ENCODE peak calls at places on chromosomes 6 and 20, in six cellular contexts. One of them, this sample, is unnamed.

GRCh38 chr6:31582230-31582601 is at the start of gene LTB:
- ATAC-seq in T-helper 17 cell: peak
- ATAC-seq in omental fat pad: no peak
- ATAC-seq in stimulated activated naive B cell treated with anti-CD40 and anti-IgM and Interleukin-4, amounts not matched to agents 10 μg/mL and 1 μg/mL and 100 μg/mL, for 72 hours: peak
- ATAC-seq in pancreas: no peak
- ATAC-seq in RWPE2: no peak
- ATAC-seq in this sample: peak

GRCh38 chr6:18122128-18123093 is at the start of gene NHLRC1:
- ATAC-seq in T-helper 17 cell: peak
- ATAC-seq in omental fat pad: peak
- ATAC-seq in stimulated activated naive B cell treated with anti-CD40 and anti-IgM and Interleukin-4, amounts not matched to agents 10 μg/mL and 1 μg/mL and 100 μg/mL, for 72 hours: peak
- ATAC-seq in pancreas: peak
- ATAC-seq in RWPE2: peak
- ATAC-seq in this sample: peak

GRCh38 chr6:88378639-88379038 is 212.5 kb upstream of the CNR1 start:
- ATAC-seq in T-helper 17 cell: no peak
- ATAC-seq in omental fat pad: no peak
- ATAC-seq in stimulated activated naive B cell treated with anti-CD40 and anti-IgM and Interleukin-4, amounts not matched to agents 10 μg/mL and 1 μg/mL and 100 μg/mL, for 72 hours: no peak
- ATAC-seq in pancreas: no peak
- ATAC-seq in RWPE2: no peak
- ATAC-seq in this sample: no peak

GRCh38 chr6:56840467-56841371 is 114.2 kb upstream of the BEND6 start:
- ATAC-seq in T-helper 17 cell: no peak
- ATAC-seq in omental fat pad: no peak
- ATAC-seq in stimulated activated naive B cell treated with anti-CD40 and anti-IgM and Interleukin-4, amounts not matched to agents 10 μg/mL and 1 μg/mL and 100 μg/mL, for 72 hours: no peak
- ATAC-seq in pancreas: peak
- ATAC-seq in RWPE2: peak
- ATAC-seq in this sample: no peak

GRCh38 chr6:157982297-157982579 is 575 bp downstream of the SYNJ2 start:
- ATAC-seq in T-helper 17 cell: peak
- ATAC-seq in omental fat pad: no peak
- ATAC-seq in stimulated activated naive B cell treated with anti-CD40 and anti-IgM and Interleukin-4, amounts not matched to agents 10 μg/mL and 1 μg/mL and 100 μg/mL, for 72 hours: peak
- ATAC-seq in pancreas: peak
- ATAC-seq in RWPE2: peak
- ATAC-seq in this sample: peak

GRCh38 chr6:169912266-169913095 is 161.1 kb downstream of the ERMARD start:
- ATAC-seq in T-helper 17 cell: no peak
- ATAC-seq in omental fat pad: no peak
- ATAC-seq in stimulated activated naive B cell treated with anti-CD40 and anti-IgM and Interleukin-4, amounts not matched to agents 10 μg/mL and 1 μg/mL and 100 μg/mL, for 72 hours: peak
- ATAC-seq in pancreas: no peak
- ATAC-seq in RWPE2: no peak
- ATAC-seq in this sample: no peak

GRCh38 chr20:41038149-41038877 is 9.7 kb downstream of the TOP1 start:
- ATAC-seq in T-helper 17 cell: no peak
- ATAC-seq in omental fat pad: no peak
- ATAC-seq in stimulated activated naive B cell treated with anti-CD40 and anti-IgM and Interleukin-4, amounts not matched to agents 10 μg/mL and 1 μg/mL and 100 μg/mL, for 72 hours: no peak
- ATAC-seq in pancreas: no peak
- ATAC-seq in RWPE2: no peak
- ATAC-seq in this sample: no peak

GRCh38 chr6:33019358-33019757 is 10.0 kb upstream of the HLA-DOA start:
- ATAC-seq in T-helper 17 cell: no peak
- ATAC-seq in omental fat pad: no peak
- ATAC-seq in stimulated activated naive B cell treated with anti-CD40 and anti-IgM and Interleukin-4, amounts not matched to agents 10 μg/mL and 1 μg/mL and 100 μg/mL, for 72 hours: peak
- ATAC-seq in pancreas: peak
- ATAC-seq in RWPE2: no peak
- ATAC-seq in this sample: peak

GRCh38 chr20:49397525-49397924 is 84.9 kb downstream of the KCNB1 start:
- ATAC-seq in T-helper 17 cell: no peak
- ATAC-seq in omental fat pad: no peak
- ATAC-seq in stimulated activated naive B cell treated with anti-CD40 and anti-IgM and Interleukin-4, amounts not matched to agents 10 μg/mL and 1 μg/mL and 100 μg/mL, for 72 hours: no peak
- ATAC-seq in pancreas: no peak
- ATAC-seq in RWPE2: peak
- ATAC-seq in this sample: no peak

GRCh38 chr20:41072919-41073318 is 44.3 kb downstream of the TOP1 start:
- ATAC-seq in T-helper 17 cell: peak
- ATAC-seq in omental fat pad: no peak
- ATAC-seq in stimulated activated naive B cell treated with anti-CD40 and anti-IgM and Interleukin-4, amounts not matched to agents 10 μg/mL and 1 μg/mL and 100 μg/mL, for 72 hours: no peak
- ATAC-seq in pancreas: no peak
- ATAC-seq in RWPE2: no peak
- ATAC-seq in this sample: no peak

GRCh38 chr6:10398439-10399218 is 16.2 kb downstream of the TFAP2A start:
- ATAC-seq in T-helper 17 cell: no peak
- ATAC-seq in omental fat pad: no peak
- ATAC-seq in stimulated activated naive B cell treated with anti-CD40 and anti-IgM and Interleukin-4, amounts not matched to agents 10 μg/mL and 1 μg/mL and 100 μg/mL, for 72 hours: no peak
- ATAC-seq in pancreas: no peak
- ATAC-seq in RWPE2: no peak
- ATAC-seq in this sample: no peak

GRCh38 chr6:55713411-55713810 is 134.4 kb upstream of the HMGCLL1 start:
- ATAC-seq in T-helper 17 cell: no peak
- ATAC-seq in omental fat pad: no peak
- ATAC-seq in stimulated activated naive B cell treated with anti-CD40 and anti-IgM and Interleukin-4, amounts not matched to agents 10 μg/mL and 1 μg/mL and 100 μg/mL, for 72 hours: no peak
- ATAC-seq in pancreas: peak
- ATAC-seq in RWPE2: no peak
- ATAC-seq in this sample: no peak

GRCh38 chr6:1651362-1651761 is 41.6 kb downstream of the FOXC1 start:
- ATAC-seq in T-helper 17 cell: no peak
- ATAC-seq in omental fat pad: no peak
- ATAC-seq in stimulated activated naive B cell treated with anti-CD40 and anti-IgM and Interleukin-4, amounts not matched to agents 10 μg/mL and 1 μg/mL and 100 μg/mL, for 72 hours: no peak
- ATAC-seq in pancreas: no peak
- ATAC-seq in RWPE2: no peak
- ATAC-seq in this sample: no peak

GRCh38 chr6:20838113-20838512 is 303.9 kb downstream of the CDKAL1 start:
- ATAC-seq in T-helper 17 cell: no peak
- ATAC-seq in omental fat pad: no peak
- ATAC-seq in stimulated activated naive B cell treated with anti-CD40 and anti-IgM and Interleukin-4, amounts not matched to agents 10 μg/mL and 1 μg/mL and 100 μg/mL, for 72 hours: no peak
- ATAC-seq in pancreas: no peak
- ATAC-seq in RWPE2: no peak
- ATAC-seq in this sample: no peak

GRCh38 chr6:16224409-16224808 is 14.0 kb upstream of the GMPR start:
- ATAC-seq in T-helper 17 cell: no peak
- ATAC-seq in omental fat pad: no peak
- ATAC-seq in stimulated activated naive B cell treated with anti-CD40 and anti-IgM and Interleukin-4, amounts not matched to agents 10 μg/mL and 1 μg/mL and 100 μg/mL, for 72 hours: peak
- ATAC-seq in pancreas: no peak
- ATAC-seq in RWPE2: no peak
- ATAC-seq in this sample: no peak

GRCh38 chr20:40268321-40269075 is 420.5 kb downstream of the MAFB start:
- ATAC-seq in T-helper 17 cell: no peak
- ATAC-seq in omental fat pad: no peak
- ATAC-seq in stimulated activated naive B cell treated with anti-CD40 and anti-IgM and Interleukin-4, amounts not matched to agents 10 μg/mL and 1 μg/mL and 100 μg/mL, for 72 hours: no peak
- ATAC-seq in pancreas: no peak
- ATAC-seq in RWPE2: peak
- ATAC-seq in this sample: peak

This sample was measured in stimulated activated memory B cell treated with anti-CD40 and anti-IgM and Interleukin-4, amounts not matched to agents 10 μg/mL and 1 μg/mL and 100 μg/mL, for 72 hours.